ENCODE peak calls at places on chromosomes 1 and 21, in five cellular contexts. I, K, H, B and Y are unnamed samples.
A peak's percentile ranks its signal among the peaks of the same experiment; 100 is the strongest.

GRCh38 chr1:116122955-116123757 is 12.0 kb downstream of the MAB21L3 start:
- DNase-seq in I (no peak), K (no peak), H (peak; percentile 60), B (peak; percentile 90), Y (no peak)

GRCh38 chr1:21647431-21648373 is 21.5 kb downstream of the RAP1GAP start:
- DNase-seq in I (no peak), K (peak; percentile 88), H (no peak), B (no peak), Y (peak; percentile 85)

GRCh38 chr1:107019166-107019565 is 37.3 kb upstream of the PRMT6 start:
- DNase-seq in I (no peak), K (no peak), H (no peak), B (no peak), Y (no peak)

GRCh38 chr21:24436236-24436635 is 1171.0 kb downstream of the MRPL39 start:
- DNase-seq in I (no peak), K (no peak), H (no peak), B (no peak), Y (no peak)

GRCh38 chr1:97797403-97798183 is 123.2 kb downstream of the DPYD start:
- DNase-seq in I (no peak), K (no peak), H (no peak), B (no peak), Y (no peak)

GRCh38 chr1:38527373-38527966 is 332.1 kb downstream of the RRAGC start:
- DNase-seq in I (peak; percentile 83), K (peak; percentile 59), H (no peak), B (no peak), Y (no peak)

GRCh38 chr1:218112862-218113261 is 172.2 kb upstream of the RRP15 start:
- DNase-seq in I (no peak), K (no peak), H (no peak), B (no peak), Y (no peak)

GRCh38 chr1:54290443-54291184 is 90.6 kb downstream of the MRPL37 start:
- DNase-seq in I (no peak), K (no peak), H (no peak), B (peak; percentile 41), Y (no peak)

GRCh38 chr1:93681095-93681548 is 515 bp downstream of the BCAR3 start:
- DNase-seq in I (no peak), K (no peak), H (peak; percentile 76), B (no peak), Y (peak; percentile 37)

GRCh38 chr1:54885863-54886723 is 902 bp downstream of the DHCR24 start:
- DNase-seq in I (no peak), K (peak; percentile 54), H (peak; percentile 51), B (peak; percentile 45), Y (peak; percentile 74)

GRCh38 chr21:39020751-39021474 is 162.3 kb downstream of the PSMG1 start:
- DNase-seq in I (no peak), K (no peak), H (no peak), B (peak; percentile 64), Y (no peak)

GRCh38 chr1:18972991-18973390 is 16.5 kb upstream of the IFFO2 start:
- DNase-seq in I (no peak), K (no peak), H (no peak), B (no peak), Y (no peak)

GRCh38 chr1:45172015-45172414 is 34.4 kb downstream of the ZSWIM5 start:
- DNase-seq in I (no peak), K (no peak), H (no peak), B (peak; percentile 94), Y (no peak)

GRCh38 chr1:206808615-206809014 is 36.3 kb upstream of the IL10 start:
- DNase-seq in I (no peak), K (peak; percentile 36), H (no peak), B (peak; percentile 6), Y (no peak)

GRCh38 chr1:39226836-39227235 is 22.3 kb downstream of the MACF1 start:
- DNase-seq in I (no peak), K (no peak), H (no peak), B (no peak), Y (no peak)

GRCh38 chr1:162003061-162003824 is 20.4 kb downstream of the OLFML2B start:
- DNase-seq in I (no peak), K (no peak), H (no peak), B (no peak), Y (no peak)

GRCh38 chr1:30968220-30968971 is 59.8 kb upstream of the SDC3 start:
- DNase-seq in I (no peak), K (no peak), H (no peak), B (no peak), Y (no peak)
- TF ChIP-seq FOXM1 in I (no peak), K (no peak), H (no peak), B (no peak), Y (no peak)

GRCh38 chr1:153961421-153961820 is 1.9 kb downstream of the SLC39A1 start:
- DNase-seq in I (no peak), K (no peak), H (no peak), B (no peak), Y (no peak)

GRCh38 chr1:153963030-153963849 is at the start of gene SLC39A1:
- DNase-seq in I (peak; percentile 91), K (peak; percentile 92), H (peak; percentile 95), B (peak; percentile 93), Y (peak; percentile 94)

GRCh38 chr1:153963850-153964331 is 554 bp upstream of the SLC39A1 start:
- DNase-seq in I (no peak), K (no peak), H (no peak), B (peak; percentile 52), Y (no peak)

GRCh38 chr1:153960206-153960605 is 1.8 kb upstream of the CRTC2 start:
- DNase-seq in I (no peak), K (no peak), H (no peak), B (no peak), Y (no peak)

DNA sequence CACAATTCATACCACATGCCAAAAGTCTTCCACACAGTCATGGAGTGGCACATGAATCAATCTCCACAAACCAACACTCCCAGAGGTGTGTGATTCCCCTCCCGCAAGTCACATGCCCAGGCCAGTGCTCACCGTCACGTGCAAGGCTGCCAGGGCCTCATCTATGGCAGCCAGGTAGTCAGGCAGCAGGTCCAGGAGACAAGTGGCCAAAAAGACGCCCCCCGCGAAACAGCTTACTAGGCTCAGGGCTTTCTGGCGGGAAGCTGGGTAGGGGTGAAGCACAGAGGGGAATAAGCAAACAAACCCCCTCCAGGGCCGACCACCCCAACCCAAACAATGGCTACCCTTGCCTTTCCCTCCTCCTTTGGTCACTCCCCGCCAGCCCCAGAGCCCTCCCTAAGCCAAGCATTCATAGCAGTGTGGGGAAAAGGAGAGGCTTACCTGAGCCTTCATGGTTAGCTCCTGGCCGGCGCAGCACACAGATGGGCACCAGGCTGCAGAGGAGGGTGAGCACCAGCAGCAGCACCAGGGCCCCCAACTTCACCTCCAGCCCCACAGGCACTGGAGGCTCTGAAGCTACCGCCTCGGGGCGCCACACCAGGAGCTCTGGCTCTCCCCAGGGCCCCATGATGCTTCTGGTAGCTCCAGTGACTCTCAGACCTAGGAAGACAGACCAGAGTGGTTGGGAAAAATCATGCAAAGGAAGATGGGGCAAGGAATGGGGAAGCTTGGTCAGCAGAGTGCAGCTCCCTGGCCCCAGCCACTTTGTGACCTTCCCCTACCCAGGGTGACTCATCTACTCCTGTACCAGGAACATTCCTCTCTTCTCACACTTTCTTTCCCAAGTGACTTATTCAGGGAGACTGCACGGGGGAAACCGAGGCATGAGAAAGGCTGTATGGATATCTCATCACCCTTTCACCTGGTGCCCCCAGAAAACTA is 978 bp downstream of the SLC39A1 start:
- DNase-seq in I (no peak), K (no peak), H (no peak), B (peak; percentile 26), Y (no peak)
- TF ChIP-seq FOXM1 in I (no peak), K (no peak), H (no peak), B (no peak), Y (no peak)

DNA sequence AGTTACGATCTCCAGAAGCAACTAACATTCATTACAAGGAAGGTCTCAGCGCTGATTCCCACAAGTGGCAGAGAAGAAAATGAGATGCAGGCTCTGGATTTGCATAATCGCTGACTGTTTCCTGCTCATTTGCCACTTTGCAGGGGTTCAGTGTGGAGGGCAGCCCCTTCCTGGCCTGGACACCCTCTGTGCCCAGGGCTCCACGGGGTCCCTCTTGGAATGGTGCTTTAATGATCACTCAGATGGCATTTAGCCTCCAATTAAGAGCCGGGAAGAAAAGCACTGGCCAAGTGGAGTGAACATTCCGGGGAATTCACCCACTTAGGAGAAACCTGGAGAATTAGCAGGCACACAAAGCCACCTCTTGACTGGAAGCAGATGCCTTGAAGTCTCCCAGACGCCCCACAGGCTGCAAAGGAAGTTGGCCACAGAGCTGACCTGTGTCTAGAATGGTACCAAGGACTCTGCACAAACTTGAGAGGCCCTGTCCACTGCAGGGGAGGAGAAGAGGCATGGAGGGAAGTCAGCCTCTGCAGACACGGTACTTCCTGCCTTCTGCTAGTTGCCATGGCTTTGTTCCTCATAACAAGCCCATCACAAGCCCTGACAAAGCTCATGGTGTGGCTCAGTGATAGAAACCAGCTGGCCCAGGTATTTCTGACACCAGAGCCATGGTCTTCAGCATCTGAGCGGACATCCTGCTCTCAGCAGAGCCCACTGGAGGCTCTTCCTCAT is 157.2 kb downstream of the KAZN start:
- DNase-seq in I (no peak), K (no peak), H (no peak), B (no peak), Y (no peak)
- TF ChIP-seq FOXM1 in I (no peak), K (no peak), H (no peak), B (no peak), Y (no peak)

GRCh38 chr1:3509721-3510120 is 55.3 kb downstream of the ARHGEF16 start:
- DNase-seq in I (no peak), K (no peak), H (no peak), B (no peak), Y (no peak)
- TF ChIP-seq FOXM1 in I (no peak), K (no peak), H (no peak), B (no peak), Y (no peak)

GRCh38 chr1:2547210-2548067 is 8.7 kb upstream of the TNFRSF14 start:
- DNase-seq in I (no peak), K (no peak), H (no peak), B (no peak), Y (no peak)
- TF ChIP-seq FOXM1 in I (no peak), K (no peak), H (no peak), B (no peak), Y (no peak)